ENCODE peak calls at places on chromosomes 4 and X, in nine cellular contexts. One of them, this sample, is unnamed.

GRCh38 chr4:145511913-145512522 is 30.4 kb downstream of the SMAD1 start:
- DNase-seq in heart right ventricle: no peak
- DNase-seq in cardiac muscle cell: peak
- DNase-seq in RKO: peak
- DNase-seq in MG63: no peak
- DNase-seq in GM04503: no peak
- DNase-seq in effector CD8-positive, alpha-beta T cell: no peak
- DNase-seq in NT2/D1: no peak
- DNase-seq in T-helper 2 cell: no peak
- DNase-seq in this sample: no peak

GRCh38 chr4:42416017-42416416 is 18.7 kb downstream of the SHISA3 start:
- DNase-seq in heart right ventricle: no peak
- DNase-seq in cardiac muscle cell: no peak
- DNase-seq in RKO: no peak
- DNase-seq in MG63: no peak
- DNase-seq in GM04503: no peak
- DNase-seq in effector CD8-positive, alpha-beta T cell: no peak
- DNase-seq in NT2/D1: no peak
- DNase-seq in T-helper 2 cell: no peak
- DNase-seq in this sample: no peak

GRCh38 chr4:2338754-2339457 is 77.0 kb upstream of the MXD4 start:
- DNase-seq in heart right ventricle: no peak
- DNase-seq in cardiac muscle cell: no peak
- DNase-seq in RKO: no peak
- DNase-seq in MG63: no peak
- DNase-seq in GM04503: no peak
- DNase-seq in effector CD8-positive, alpha-beta T cell: no peak
- DNase-seq in NT2/D1: no peak
- DNase-seq in T-helper 2 cell: no peak
- DNase-seq in this sample: no peak

GRCh38 chr4:156634612-156635011 is 337.0 kb downstream of the PDGFC start:
- DNase-seq in heart right ventricle: no peak
- DNase-seq in cardiac muscle cell: peak
- DNase-seq in RKO: no peak
- DNase-seq in MG63: no peak
- DNase-seq in GM04503: no peak
- DNase-seq in effector CD8-positive, alpha-beta T cell: no peak
- DNase-seq in NT2/D1: no peak
- DNase-seq in T-helper 2 cell: no peak
- DNase-seq in this sample: no peak

GRCh38 chr4:84698962-84699671 is 116.2 kb downstream of the CDS1 start:
- DNase-seq in heart right ventricle: no peak
- DNase-seq in cardiac muscle cell: no peak
- DNase-seq in RKO: no peak
- DNase-seq in MG63: no peak
- DNase-seq in GM04503: no peak
- DNase-seq in effector CD8-positive, alpha-beta T cell: no peak
- DNase-seq in NT2/D1: no peak
- DNase-seq in T-helper 2 cell: no peak
- DNase-seq in this sample: no peak

GRCh38 chr4:26985836-26986235 is 125.2 kb downstream of the STIM2 start:
- DNase-seq in heart right ventricle: no peak
- DNase-seq in cardiac muscle cell: peak
- DNase-seq in RKO: no peak
- DNase-seq in MG63: no peak
- DNase-seq in GM04503: no peak
- DNase-seq in effector CD8-positive, alpha-beta T cell: no peak
- DNase-seq in NT2/D1: no peak
- DNase-seq in T-helper 2 cell: peak
- DNase-seq in this sample: no peak

GRCh38 chr4:111398906-111399330 is 746.3 kb upstream of the FAM241A start:
- DNase-seq in heart right ventricle: peak
- DNase-seq in cardiac muscle cell: peak
- DNase-seq in RKO: no peak
- DNase-seq in MG63: no peak
- DNase-seq in GM04503: peak
- DNase-seq in effector CD8-positive, alpha-beta T cell: no peak
- DNase-seq in NT2/D1: no peak
- DNase-seq in T-helper 2 cell: no peak
- DNase-seq in this sample: no peak

GRCh38 chrX:24838624-24839023 is 144.9 kb downstream of the POLA1 start:
- DNase-seq in heart right ventricle: peak
- DNase-seq in cardiac muscle cell: peak
- DNase-seq in RKO: peak
- DNase-seq in MG63: no peak
- DNase-seq in GM04503: no peak
- DNase-seq in effector CD8-positive, alpha-beta T cell: no peak
- DNase-seq in NT2/D1: no peak
- DNase-seq in T-helper 2 cell: no peak
- DNase-seq in this sample: no peak

GRCh38 chr4:23135792-23136645 is 443.3 kb downstream of the GBA3 start:
- DNase-seq in heart right ventricle: peak
- DNase-seq in cardiac muscle cell: peak
- DNase-seq in RKO: peak
- DNase-seq in MG63: no peak
- DNase-seq in GM04503: peak
- DNase-seq in effector CD8-positive, alpha-beta T cell: no peak
- DNase-seq in NT2/D1: peak
- DNase-seq in T-helper 2 cell: no peak
- DNase-seq in this sample: no peak

GRCh38 chrX:17527135-17527701 is 152.2 kb downstream of the NHS start:
- DNase-seq in heart right ventricle: peak
- DNase-seq in cardiac muscle cell: peak
- DNase-seq in RKO: no peak
- DNase-seq in MG63: peak
- DNase-seq in GM04503: no peak
- DNase-seq in effector CD8-positive, alpha-beta T cell: no peak
- DNase-seq in NT2/D1: no peak
- DNase-seq in T-helper 2 cell: no peak
- DNase-seq in this sample: no peak

This sample was measured in HCEC 1CT.